ENCODE peak calls at places on chromosomes 1 and 21, in four cellular contexts. X is heart right ventricle, L is fibroblast of lung, M is fibroblast of villous mesenchyme. G is an unnamed sample.
A peak's percentile ranks its signal among the peaks of the same experiment; 100 is the strongest.

GRCh38 chr1:241401156-241401555 is 44.2 kb upstream of the RGS7 start:
- DNase-seq in X (no peak), L (no peak), M (no peak), G (peak; percentile 39)

GRCh38 chr1:12380316-12381249 is 150.8 kb downstream of the VPS13D start:
- DNase-seq in X (no peak), L (no peak), M (peak; percentile 27), G (no peak)

GRCh38 chr1:21913763-21914162 is 23.3 kb downstream of the HSPG2 start:
- DNase-seq in X (no peak), L (no peak), M (no peak), G (no peak)

GRCh38 chr21:32940079-32941014 is 85.4 kb upstream of the OLIG2 start:
- DNase-seq in X (peak; percentile 40), L (peak; percentile 34), M (peak; percentile 49), G (peak; percentile 46)

GRCh38 chr1:66172272-66172671 is 361.7 kb upstream of the SGIP1 start:
- DNase-seq in X (no peak), L (no peak), M (no peak), G (no peak)

GRCh38 chr1:76269175-76269574 is 194.6 kb downstream of the ST6GALNAC3 start:
- DNase-seq in X (no peak), L (peak; percentile 88), M (peak; percentile 16), G (peak; percentile 54)

GRCh38 chr1:39094685-39095084 is 68.5 kb downstream of the NDUFS5 start:
- DNase-seq in X (no peak), L (no peak), M (no peak), G (no peak)

GRCh38 chr1:241531195-241532172 is 694 bp upstream of the KMO start:
- DNase-seq in X (no peak), L (peak; percentile 68), M (peak; percentile 83), G (peak; percentile 84)

GRCh38 chr1:233372218-233373125 is 44.9 kb downstream of the MAP3K21 start:
- DNase-seq in X (no peak), L (peak; percentile 91), M (no peak), G (no peak)

GRCh38 chr1:85502625-85503083 is 37.7 kb upstream of the DDAH1 start:
- DNase-seq in X (peak; percentile 68), L (peak; percentile 65), M (peak; percentile 86), G (peak; percentile 84)

GRCh38 chr1:164805399-164805798 is 246.4 kb downstream of the PBX1 start:
- DNase-seq in X (no peak), L (peak; percentile 59), M (peak; percentile 30), G (no peak)

GRCh38 chr1:165543651-165544452 is at the start of gene LRRC52:
- DNase-seq in X (peak; percentile 86), L (no peak), M (no peak), G (no peak)

GRCh38 chr1:29349871-29350491 is 113.7 kb downstream of the PTPRU start:
- DNase-seq in X (no peak), L (no peak), M (no peak), G (no peak)

GRCh38 chr1:56453016-56453721 is 126.2 kb downstream of the PLPP3 start:
- DNase-seq in X (no peak), L (no peak), M (peak; percentile 48), G (no peak)

GRCh38 chr1:1360511-1361169 is 2.3 kb upstream of the MXRA8 start:
- DNase-seq in X (peak; percentile 62), L (peak; percentile 97), M (peak; percentile 94), G (peak; percentile 97)

GRCh38 chr1:91742848-91743292 is 143.1 kb downstream of the TGFBR3 start:
- DNase-seq in X (no peak), L (peak; percentile 75), M (no peak), G (peak; percentile 81)

GRCh38 chr1:169107673-169108160 is 1.2 kb downstream of the ATP1B1 start:
- DNase-seq in X (peak; percentile 47), L (peak; percentile 74), M (peak; percentile 44), G (peak; percentile 77)

GRCh38 chr1:229642376-229642775 is 16.3 kb downstream of the URB2 start:
- DNase-seq in X (no peak), L (no peak), M (no peak), G (no peak)

GRCh38 chr21:25709684-25710265 is 24.9 kb downstream of the ATP5PF start:
- DNase-seq in X (no peak), L (no peak), M (no peak), G (peak; percentile 5)
- H3K4me3 ChIP-seq in X (no peak overlapping the region), L (no peak overlapping the region), M (no peak overlapping the region), G (no peak overlapping the region)

DNA sequence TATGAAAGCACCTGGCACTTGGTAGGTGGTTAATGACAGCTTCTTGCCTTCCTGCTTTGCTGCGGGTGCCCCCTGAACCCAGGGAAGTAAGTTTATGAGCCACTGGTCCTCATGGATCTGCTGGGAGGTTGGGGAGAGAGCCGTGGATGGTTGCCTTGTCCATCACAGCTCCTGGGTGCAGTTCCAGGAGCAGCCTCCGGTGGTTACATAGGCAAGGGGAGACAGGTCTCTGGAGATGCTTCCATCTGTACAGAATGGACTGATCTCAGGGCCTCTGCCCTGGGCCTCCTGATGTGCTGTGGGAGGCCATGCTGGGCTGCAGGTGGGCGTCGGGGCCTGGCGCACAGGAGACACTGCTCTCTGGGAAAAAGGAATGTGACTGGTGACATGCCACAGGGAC is 31.6 kb upstream of the ARHGEF10L start:
- DNase-seq in X (no peak), L (no peak), M (no peak), G (no peak)
- TF ChIP-seq CTCF in X (no peak), L (peak; percentile 15), M (peak; percentile 30), G (peak; percentile 22)

DNA sequence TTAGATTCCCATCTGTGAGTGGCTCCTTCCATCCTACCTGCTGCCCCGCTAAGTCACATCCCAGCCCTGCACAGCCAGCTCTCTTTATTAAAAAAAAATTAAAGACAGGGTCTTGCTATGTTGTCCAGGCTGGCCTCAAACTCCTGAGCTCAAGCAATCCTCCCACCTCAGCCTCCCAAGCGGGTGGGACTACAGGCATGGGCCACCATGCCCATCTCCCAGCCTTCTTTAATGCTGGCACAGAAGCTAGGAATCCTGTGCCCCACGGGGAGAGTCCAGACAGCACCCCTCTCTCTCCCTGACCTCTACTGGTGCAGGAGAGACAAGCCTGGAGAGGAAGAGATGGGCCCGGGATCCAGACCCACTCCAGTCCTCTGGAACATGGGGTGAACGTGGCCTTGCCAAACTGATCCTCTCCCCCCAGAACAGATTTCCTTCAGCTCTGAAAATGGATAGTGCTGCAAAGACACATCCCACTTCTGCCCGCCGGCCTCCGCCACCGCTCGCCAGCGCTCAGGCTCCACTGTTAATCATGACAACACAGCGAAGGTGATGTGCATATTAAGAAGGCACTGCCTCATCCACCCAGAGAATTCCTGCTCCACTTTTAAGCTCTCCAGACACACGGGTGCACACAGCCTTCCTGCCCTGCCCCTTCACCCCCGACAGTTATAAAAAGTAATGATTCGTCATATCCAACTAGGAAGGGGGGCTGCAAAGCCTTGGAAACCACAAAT is 68.0 kb downstream of the MRPL37 start:
- DNase-seq in X (no peak), L (no peak), M (no peak), G (no peak)
- H3K4me3 ChIP-seq in X (no peak overlapping the region), L (no peak overlapping the region), M (no peak overlapping the region), G (no peak overlapping the region)

GRCh38 chr1:17488977-17489739 is 49.7 kb upstream of the RCC2 start:
- DNase-seq in X (no peak), L (peak; percentile 24), M (peak; percentile 94), G (peak; percentile 87)

GRCh38 chr1:17480846-17481245 is 41.4 kb upstream of the RCC2 start:
- DNase-seq in X (no peak), L (no peak), M (no peak), G (no peak)

GRCh38 chr1:17485280-17485679 is 45.8 kb upstream of the RCC2 start:
- DNase-seq in X (no peak), L (no peak), M (peak; percentile 29), G (peak; percentile 26)

GRCh38 chr1:17486242-17486641 is 46.8 kb upstream of the RCC2 start:
- DNase-seq in X (no peak), L (no peak), M (no peak), G (no peak)
- TF ChIP-seq CTCF in X (no peak), L (no peak), M (no peak), G (no peak)

GRCh38 chr21:37645848-37646247 is 270.4 kb downstream of the KCNJ6 start:
- DNase-seq in X (no peak), L (no peak), M (no peak), G (no peak)
- H3K4me3 ChIP-seq in X (no peak overlapping the region), L (no peak overlapping the region), M (no peak overlapping the region), G (no peak overlapping the region)

GRCh38 chr1:37635309-37635902 is 714 bp upstream of the RSPO1 start:
- DNase-seq in X (no peak), L (no peak), M (no peak), G (no peak)

GRCh38 chr1:37634554-37635308 is at the start of gene RSPO1:
- DNase-seq in X (no peak), L (peak; percentile 15), M (peak; percentile 33), G (peak; percentile 17)

GRCh38 chr1:37633040-37633949 is 1.4 kb downstream of the RSPO1 start:
- DNase-seq in X (no peak), L (no peak), M (no peak), G (no peak)

GRCh38 chr1:37636435-37636834 is 1.7 kb upstream of the RSPO1 start:
- DNase-seq in X (no peak), L (no peak), M (no peak), G (no peak)

GRCh38 chr1:37633950-37634553 is 640 bp downstream of the RSPO1 start:
- DNase-seq in X (no peak), L (no peak), M (no peak), G (no peak)
- TF ChIP-seq CTCF in X (no peak), L (no peak), M (no peak), G (no peak)

GRCh38 chr1:87880098-87880746 is 551.5 kb downstream of the LMO4 start:
- DNase-seq in X (no peak), L (peak; percentile 6), M (no peak), G (peak; percentile 62)
- H3K4me3 ChIP-seq in X (no peak overlapping the region), L (no peak overlapping the region), M (no peak overlapping the region), G (no peak overlapping the region)

GRCh38 chr21:14739590-14739989 is 193.5 kb upstream of the SAMSN1 start:
- DNase-seq in X (no peak), L (no peak), M (no peak), G (no peak)

GRCh38 chr21:14736162-14736561 is 190.0 kb upstream of the SAMSN1 start:
- DNase-seq in X (no peak), L (no peak), M (no peak), G (no peak)

GRCh38 chr21:14736672-14737071 is 190.6 kb upstream of the SAMSN1 start:
- DNase-seq in X (no peak), L (no peak), M (no peak), G (no peak)

GRCh38 chr21:14737278-14737677 is 191.2 kb upstream of the SAMSN1 start:
- DNase-seq in X (no peak), L (no peak), M (no peak), G (no peak)

GRCh38 chr21:14737922-14738321 is 191.8 kb upstream of the SAMSN1 start:
- DNase-seq in X (peak; percentile 34), L (no peak), M (peak; percentile 48), G (peak; percentile 71)
- TF ChIP-seq CTCF in X (peak; percentile 40), L (peak; percentile 22), M (peak; percentile 54), G (peak; percentile 74)

G was measured in fibroblast of mammary gland.